ENCODE peak calls at places on chromosome 16, in eight cellular contexts. G, Y, T, X, R, I, B and P are unnamed samples.

GRCh38 chr16:30998852-30999761 is 11.3 kb downstream of the STX1B start:
- DNase-seq in B (no peak), Y (no peak), G (no peak), T (no peak), X (no peak), R (no peak), I (peak), P (no peak)

GRCh38 chr16:85820604-85821372 is 21.3 kb downstream of the COX4I1 start:
- DNase-seq in R (no peak), Y (no peak), T (no peak), I (no peak), G (no peak), X (no peak), B (no peak), P (peak)

GRCh38 chr16:89094252-89094901 is 725 bp downstream of the ACSF3 start:
- DNase-seq in R (no peak), I (peak), T (no peak), Y (peak), B (no peak), G (peak), X (peak), P (no peak)

GRCh38 chr16:15573274-15573895 is 69.6 kb downstream of the MARF1 start:
- DNase-seq in I (no peak), Y (no peak), G (no peak), R (no peak), T (no peak), B (no peak), X (no peak), P (no peak)

GRCh38 chr16:82660078-82660645 is 33.4 kb downstream of the CDH13 start:
- DNase-seq in B (no peak), I (no peak), Y (no peak), T (no peak), X (no peak), R (no peak), G (no peak), P (no peak)

GRCh38 chr16:24685539-24686432 is 43.7 kb upstream of the TNRC6A start:
- DNase-seq in X (peak), I (peak), B (no peak), Y (peak), R (peak), G (peak), T (peak), P (peak)

GRCh38 chr16:6206080-6206479 is 1108.5 kb upstream of the EEF2KMT start:
- DNase-seq in G (no peak), B (no peak), X (peak), Y (no peak), I (no peak), R (no peak), T (no peak), P (no peak)

GRCh38 chr16:8931864-8932263 is 31.8 kb downstream of the USP7 start:
- DNase-seq in X (peak), Y (no peak), G (no peak), R (peak), T (peak), I (peak), B (no peak), P (no peak)

GRCh38 chr16:65339062-65339461 is 217.2 kb upstream of the CDH11 start:
- DNase-seq in X (no peak), Y (no peak), I (no peak), B (no peak), G (no peak), T (no peak), R (no peak), P (no peak)

GRCh38 chr16:12767897-12768296 is 35.8 kb downstream of the CPPED1 start:
- DNase-seq in I (no peak), B (no peak), Y (no peak), T (no peak), G (no peak), R (no peak), X (no peak), P (no peak)

GRCh38 chr16:30761427-30761927 is 385 bp downstream of the CFAP119 start:
- DNase-seq in T (peak), I (no peak), B (no peak), G (no peak), Y (peak), X (peak), R (peak), P (no peak)

GRCh38 chr16:4747906-4748681 is 13.8 kb downstream of the DNAAF8 start:
- DNase-seq in X (no peak), B (no peak), G (no peak), R (no peak), I (no peak), Y (no peak), T (no peak), P (no peak)

GRCh38 chr16:87618216-87618615 is 15.9 kb downstream of the JPH3 start:
- DNase-seq in B (no peak), I (no peak), T (no peak), Y (no peak), R (no peak), G (no peak), X (no peak), P (no peak)

GRCh38 chr16:20766294-20766693 is 2.5 kb downstream of the ACSM3 start:
- DNase-seq in R (no peak), B (no peak), G (no peak), Y (no peak), T (no peak), I (no peak), X (no peak), P (no peak)

GRCh38 chr16:23679274-23679985 is 741 bp downstream of the PLK1 start:
- DNase-seq in T (peak), B (no peak), R (no peak), Y (peak), X (peak), G (peak), I (peak), P (no peak)

GRCh38 chr16:69048328-69049120 is 56.9 kb upstream of the HAS3 start:
- DNase-seq in T (no peak), B (no peak), Y (no peak), X (no peak), I (no peak), G (no peak), R (no peak), P (no peak)

GRCh38 chr16:69055003-69055402 is 50.5 kb upstream of the HAS3 start:
- DNase-seq in Y (no peak), R (no peak), T (no peak), B (no peak), I (no peak), X (no peak), G (no peak), P (peak)

GRCh38 chr16:69049146-69049545 is 56.3 kb upstream of the HAS3 start:
- DNase-seq in R (no peak), G (peak), Y (no peak), B (no peak), X (no peak), T (no peak), I (no peak), P (no peak)
- TF ChIP-seq EP300 in R (no peak), G (no peak), Y (peak), B (no peak), X (no peak), T (no peak), I (no peak), P (no peak)

DNA sequence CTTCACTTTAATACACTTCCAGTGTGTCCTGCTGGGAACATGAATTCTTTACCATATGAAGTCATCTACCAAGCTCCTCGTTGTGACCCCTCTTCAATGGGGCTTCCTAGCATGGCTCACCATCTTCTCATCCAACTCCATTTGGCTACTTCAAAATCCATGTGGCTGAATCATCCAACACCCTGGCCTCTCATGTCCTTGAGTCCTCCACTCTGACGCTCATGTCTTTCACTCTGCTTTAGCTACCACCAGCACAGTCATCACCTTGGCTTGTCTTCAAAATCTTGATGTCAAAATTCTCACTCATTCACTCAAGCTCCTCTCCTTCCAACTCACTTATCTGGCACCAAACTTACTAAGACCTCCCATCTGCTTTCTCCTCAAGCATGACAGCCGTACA is 35.8 kb downstream of the AMFR start:
- DNase-seq in Y (no peak), X (no peak), G (peak), I (no peak), B (no peak), R (no peak), T (no peak), P (no peak)
- TF ChIP-seq EP300 in Y (peak), X (no peak), G (no peak), I (no peak), B (no peak), R (no peak), T (no peak), P (no peak)

GRCh38 chr16:27174007-27174406 is 29.3 kb upstream of the KDM8 start:
- DNase-seq in Y (peak), X (peak), I (no peak), R (no peak), G (no peak), T (no peak), B (no peak), P (no peak)
- TF ChIP-seq EP300 in Y (no peak), X (no peak), I (no peak), R (no peak), G (no peak), T (no peak), B (no peak), P (no peak)

DNA sequence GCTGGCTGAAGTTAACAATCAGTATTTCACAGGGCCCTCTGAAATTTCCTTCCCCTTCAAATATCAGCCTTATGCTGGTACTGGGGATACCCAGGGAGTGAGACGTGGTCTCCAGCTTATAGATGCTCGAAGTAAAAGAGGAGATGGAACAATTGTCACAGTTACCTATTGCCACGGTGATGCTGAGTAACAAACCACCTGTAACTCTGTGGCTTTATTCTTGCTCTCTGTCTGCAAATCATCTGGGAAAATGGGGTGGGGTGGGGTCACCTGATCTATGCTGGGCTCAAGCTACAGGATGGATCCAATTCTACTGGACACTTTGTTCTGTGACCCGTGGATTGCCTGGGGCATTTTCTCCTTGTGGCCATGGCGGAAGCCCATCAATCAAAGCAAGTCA is 19.2 kb upstream of the CRISPLD2 start:
- DNase-seq in X (no peak), I (no peak), B (no peak), T (no peak), Y (no peak), G (no peak), R (no peak), P (no peak)
- TF ChIP-seq EP300 in X (no peak), I (no peak), B (no peak), T (no peak), Y (no peak), G (no peak), R (no peak), P (no peak)

GRCh38 chr16:72810480-72810879 is 237.4 kb downstream of the ZFHX3 start:
- DNase-seq in R (no peak), X (no peak), T (no peak), I (no peak), Y (no peak), B (no peak), G (no peak), P (no peak)
- TF ChIP-seq EP300 in R (no peak), X (no peak), T (no peak), I (no peak), Y (no peak), B (no peak), G (no peak), P (no peak)

GRCh38 chr16:48352648-48353347 is 32.4 kb downstream of the SIAH1 start:
- DNase-seq in Y (no peak), R (no peak), I (no peak), G (no peak), T (no peak), X (no peak), B (no peak), P (no peak)
- TF ChIP-seq EP300 in Y (no peak), R (no peak), I (no peak), G (no peak), T (no peak), X (no peak), B (no peak), P (no peak)

DNA sequence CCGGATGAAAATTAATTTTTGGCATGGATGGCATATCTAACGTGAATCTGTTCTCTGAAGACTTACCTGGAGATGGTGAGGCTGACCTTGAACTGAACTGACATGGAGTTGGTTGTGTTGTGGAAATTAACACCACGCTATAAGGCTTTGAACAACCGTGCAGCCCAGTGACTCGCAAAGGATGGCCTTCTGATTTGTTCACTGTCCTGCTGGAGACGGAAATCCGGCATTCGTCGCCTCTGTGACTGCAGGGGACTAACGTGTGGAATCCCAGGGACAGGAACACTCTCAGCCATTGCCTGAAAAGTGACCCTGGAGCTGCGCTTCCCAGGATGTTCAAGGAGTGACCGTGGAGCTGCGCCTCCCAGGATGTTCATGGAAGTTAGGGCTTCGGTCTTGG is 100.3 kb downstream of the NPIPB11 start:
- DNase-seq in I (no peak), R (peak), Y (no peak), X (no peak), T (no peak), B (no peak), G (no peak), P (no peak)
- TF ChIP-seq EP300 in I (no peak), R (no peak), Y (no peak), X (no peak), T (no peak), B (no peak), G (no peak), P (no peak)

GRCh38 chr16:10206215-10206614 is 24.0 kb upstream of the GRIN2A start:
- DNase-seq in I (no peak), T (no peak), G (no peak), Y (no peak), B (no peak), X (no peak), R (no peak), P (no peak)
- TF ChIP-seq EP300 in I (no peak), T (no peak), G (no peak), Y (no peak), B (no peak), X (no peak), R (no peak), P (no peak)

GRCh38 chr16:67025151-67025550 is 3.8 kb upstream of the CBFB start:
- DNase-seq in R (no peak), G (no peak), B (no peak), Y (no peak), I (peak), X (no peak), T (no peak), P (no peak)
- TF ChIP-seq EP300 in R (no peak), G (no peak), B (no peak), Y (no peak), I (no peak), X (no peak), T (no peak), P (no peak)

GRCh38 chr16:49089039-49089438 is 192.6 kb downstream of the CBLN1 start:
- DNase-seq in G (no peak), X (no peak), Y (no peak), I (no peak), B (peak), T (no peak), R (no peak), P (no peak)

GRCh38 chr16:49089533-49089932 is 192.1 kb downstream of the CBLN1 start:
- DNase-seq in G (no peak), B (peak), Y (no peak), R (no peak), I (no peak), X (no peak), T (no peak), P (no peak)

GRCh38 chr16:49081556-49081955 is 200.1 kb downstream of the CBLN1 start:
- DNase-seq in R (no peak), I (no peak), G (no peak), T (no peak), Y (no peak), X (no peak), B (no peak), P (no peak)

GRCh38 chr16:49084628-49085390 is 196.8 kb downstream of the CBLN1 start:
- DNase-seq in G (no peak), Y (no peak), B (peak), I (no peak), T (no peak), X (no peak), R (no peak), P (no peak)

DNA sequence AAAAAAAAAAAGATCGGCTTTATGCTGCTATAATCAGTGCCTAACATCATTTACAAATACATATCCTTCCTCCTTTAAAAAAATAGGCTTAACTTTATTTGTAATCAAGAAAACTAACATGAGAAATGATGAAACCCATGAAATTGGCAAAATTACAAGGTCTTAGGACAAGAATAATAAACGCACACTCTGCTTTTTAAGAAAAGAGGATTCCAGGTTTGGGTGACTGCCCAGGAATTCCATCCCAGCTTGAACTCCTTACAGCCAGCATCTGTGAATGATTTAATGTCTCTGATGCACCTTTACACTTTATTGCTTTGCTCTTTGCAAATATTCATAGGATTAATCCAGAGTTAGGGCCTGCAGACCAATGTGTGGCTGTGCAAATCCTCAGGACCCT is 195.9 kb downstream of the CBLN1 start:
- DNase-seq in I (no peak), G (no peak), B (peak), Y (no peak), X (no peak), T (no peak), R (no peak), P (no peak)
- TF ChIP-seq EP300 in I (no peak), G (no peak), B (no peak), Y (no peak), X (no peak), T (no peak), R (no peak), P (no peak)